ENCODE peak calls at places on chromosome 16, in ten cellular contexts. M is left ventricle myocardium inferior, Z is SK-N-SH, S is PC-3, J is fibroblast of lung, V is left lung, I is lower lobe of right lung, R is heart left ventricle, W is brain microvascular endothelial cell, D is adrenal gland. E is an unnamed sample. For H3K27me3, the result is how much of the 10 kb centered on the place peaks cover.

GRCh38 chr16:977096-977701 is 4.4 kb upstream of the SOX8 start:
- DNase-seq in M (no peak), Z (peak), S (no peak), J (no peak), V (peak), I (no peak), R (no peak), W (no peak), D (peak), E (no peak)

GRCh38 chr16:87178177-87178863 is 138.9 kb downstream of the C16orf95 start:
- DNase-seq in M (no peak), Z (peak), S (no peak), J (no peak), V (no peak), I (no peak), R (no peak), W (no peak), D (peak), E (no peak)

GRCh38 chr16:87924937-87925670 is 11.2 kb downstream of the CA5A start:
- DNase-seq in M (peak), Z (no peak), S (peak), J (no peak), V (peak), I (no peak), R (no peak), W (no peak), D (no peak), E (peak)

GRCh38 chr16:85566502-85567100 is 46.5 kb upstream of the GSE1 start:
- DNase-seq in M (no peak), Z (no peak), S (no peak), J (no peak), V (peak), I (no peak), R (no peak), W (no peak), D (no peak), E (no peak)

GRCh38 chr16:27718767-27719445 is 169.0 kb downstream of the KATNIP start:
- DNase-seq in M (no peak), Z (peak), S (no peak), J (no peak), V (no peak), I (no peak), R (no peak), W (no peak), D (no peak), E (no peak)

GRCh38 chr16:58515871-58516767 is 802 bp downstream of the SETD6 start:
- DNase-seq in M (no peak), Z (no peak), S (peak), J (no peak), V (peak), I (peak), R (no peak), W (no peak), D (no peak), E (peak)

GRCh38 chr16:1752853-1753252 is 18.5 kb downstream of the NME3 start:
- DNase-seq in M (no peak), Z (no peak), S (no peak), J (no peak), V (no peak), I (no peak), R (no peak), W (no peak), D (no peak), E (no peak)

GRCh38 chr16:71449020-71449419 is 7.2 kb upstream of the TLE7 start:
- DNase-seq in M (no peak), Z (no peak), S (no peak), J (peak), V (no peak), I (no peak), R (no peak), W (no peak), D (no peak), E (no peak)

GRCh38 chr16:86285938-86286921 is 224.1 kb upstream of the FOXF1 start:
- DNase-seq in M (no peak), Z (no peak), S (no peak), J (no peak), V (no peak), I (no peak), R (no peak), W (no peak), D (no peak), E (no peak)

GRCh38 chr16:72637306-72637705 is 410.6 kb downstream of the ZFHX3 start:
- DNase-seq in M (no peak), Z (no peak), S (peak), J (peak), V (no peak), I (no peak), R (no peak), W (peak), D (peak), E (peak)

GRCh38 chr16:2520784-2521577 is 810 bp downstream of the AMDHD2 start:
- DNase-seq in M (no peak), Z (peak), S (peak), J (no peak), V (peak), I (peak), R (no peak), W (no peak), D (peak), E (peak)

GRCh38 chr16:53219795-53220194 is 165.0 kb downstream of the CHD9 start:
- DNase-seq in M (no peak), Z (no peak), S (peak), J (peak), V (no peak), I (no peak), R (no peak), W (no peak), D (no peak), E (peak)

GRCh38 chr16:11142261-11142630 is 113.8 kb downstream of the SOCS1 start:
- DNase-seq in M (peak), Z (no peak), S (no peak), J (no peak), V (no peak), I (no peak), R (no peak), W (no peak), D (no peak), E (no peak)

GRCh38 chr16:28497861-28498599 is 3.6 kb downstream of the APOBR start:
- DNase-seq in M (no peak), Z (no peak), S (no peak), J (no peak), V (no peak), I (no peak), R (no peak), W (no peak), D (no peak), E (no peak)

GRCh38 chr16:88599825-88600538 is 29.8 kb downstream of the ZC3H18 start:
- DNase-seq in M (peak), Z (no peak), S (no peak), J (no peak), V (peak), I (peak), R (no peak), W (no peak), D (no peak), E (no peak)

GRCh38 chr16:14539156-14539555 is 90.9 kb downstream of the PARN start:
- DNase-seq in M (no peak), Z (no peak), S (no peak), J (no peak), V (no peak), I (no peak), R (no peak), W (no peak), D (no peak), E (no peak)

GRCh38 chr16:69680358-69680757 is 46.0 kb downstream of the NQO1 start:
- DNase-seq in M (no peak), Z (no peak), S (no peak), J (no peak), V (no peak), I (no peak), R (no peak), W (no peak), D (no peak), E (no peak)

GRCh38 chr16:16021020-16021419 is 71.6 kb downstream of the ABCC1 start:
- DNase-seq in M (no peak), Z (no peak), S (no peak), J (no peak), V (no peak), I (no peak), R (no peak), W (no peak), D (no peak), E (no peak)

GRCh38 chr16:81745704-81746558 is 33.2 kb upstream of the PLCG2 start:
- DNase-seq in M (peak), Z (peak), S (no peak), J (peak), V (peak), I (peak), R (peak), W (peak), D (peak), E (peak)

GRCh38 chr16:51409001-51409675 is 258.1 kb upstream of the SALL1 start:
- DNase-seq in M (no peak), Z (no peak), S (no peak), J (peak), V (no peak), I (no peak), R (no peak), W (peak), D (no peak), E (peak)

GRCh38 chr16:67286441-67287235 is 7.3 kb downstream of the PLEKHG4 start:
- DNase-seq in M (no peak), Z (no peak), S (no peak), J (no peak), V (no peak), I (no peak), R (no peak), W (no peak), D (peak), E (no peak)

GRCh38 chr16:67294927-67295326 is 15.6 kb downstream of the PLEKHG4 start:
- DNase-seq in M (no peak), Z (no peak), S (no peak), J (peak), V (no peak), I (no peak), R (no peak), W (no peak), D (no peak), E (no peak)

GRCh38 chr16:67294171-67294757 is 14.9 kb downstream of the PLEKHG4 start:
- DNase-seq in M (no peak), Z (no peak), S (no peak), J (no peak), V (no peak), I (peak), R (no peak), W (no peak), D (no peak), E (no peak)

GRCh38 chr16:67287960-67288359 is 8.6 kb downstream of the PLEKHG4 start:
- DNase-seq in M (no peak), Z (no peak), S (no peak), J (no peak), V (no peak), I (no peak), R (no peak), W (no peak), D (no peak), E (no peak)

DNA sequence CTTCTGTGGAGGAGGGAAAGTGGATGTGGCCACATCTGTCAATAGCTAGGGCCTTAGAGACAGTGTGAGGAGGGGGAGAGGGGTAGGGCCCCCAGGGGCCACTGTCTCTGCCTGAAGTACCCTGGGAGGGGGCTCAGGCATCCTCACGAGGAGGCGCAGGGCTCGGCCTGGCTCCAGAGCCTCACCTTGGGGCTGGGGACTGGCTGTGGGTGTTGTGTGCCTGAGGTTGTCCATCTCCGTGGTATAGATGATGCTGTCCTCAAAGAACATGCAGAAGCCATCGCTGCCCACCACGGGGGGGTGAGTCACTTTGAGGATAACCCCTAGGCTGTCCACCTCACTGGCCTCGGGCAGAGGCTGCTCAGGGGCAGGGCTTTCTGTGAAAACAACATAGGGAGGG is 12.1 kb downstream of the PLEKHG4 start:
- DNase-seq in M (no peak), Z (no peak), S (no peak), J (no peak), V (no peak), I (no peak), R (no peak), W (no peak), D (no peak), E (no peak)
- H3K27me3 ChIP-seq in M (under half), Z (under half), S (under half), J (under half), V (under half), I (under half), R (under half), W (under half), D (under half), E (under half)

GRCh38 chr16:77812856-77813523 is 24.6 kb downstream of the VAT1L start:
- DNase-seq in M (no peak), Z (no peak), S (no peak), J (peak), V (no peak), I (no peak), R (no peak), W (no peak), D (no peak), E (no peak)
- H3K27me3 ChIP-seq in M (under half), Z (under half), S (under half), J (under half), V (under half), I (under half), R (under half), W (under half), D (under half), E (under half)

GRCh38 chr16:3751878-3752277 is 34.6 kb upstream of the TRAP1 start:
- DNase-seq in M (no peak), Z (no peak), S (no peak), J (no peak), V (no peak), I (no peak), R (no peak), W (no peak), D (no peak), E (no peak)
- H3K27me3 ChIP-seq in M (under half), Z (under half), S (under half), J (under half), V (under half), I (under half), R (under half), W (under half), D (under half), E (under half)

GRCh38 chr16:54929090-54930033 is 1.3 kb upstream of the IRX5 start:
- DNase-seq in M (peak), Z (peak), S (peak), J (peak), V (peak), I (peak), R (peak), W (peak), D (peak), E (peak)

GRCh38 chr16:54928016-54928356 is 2.7 kb upstream of the IRX5 start:
- DNase-seq in M (no peak), Z (no peak), S (no peak), J (no peak), V (no peak), I (no peak), R (no peak), W (no peak), D (no peak), E (no peak)

GRCh38 chr16:54930034-54930938 is at the start of gene IRX5:
- DNase-seq in M (peak), Z (peak), S (peak), J (peak), V (peak), I (peak), R (peak), W (peak), D (peak), E (peak)

GRCh38 chr16:54927125-54928015 is 3.3 kb upstream of the IRX5 start:
- DNase-seq in M (no peak), Z (no peak), S (no peak), J (no peak), V (no peak), I (no peak), R (no peak), W (no peak), D (no peak), E (no peak)

DNA sequence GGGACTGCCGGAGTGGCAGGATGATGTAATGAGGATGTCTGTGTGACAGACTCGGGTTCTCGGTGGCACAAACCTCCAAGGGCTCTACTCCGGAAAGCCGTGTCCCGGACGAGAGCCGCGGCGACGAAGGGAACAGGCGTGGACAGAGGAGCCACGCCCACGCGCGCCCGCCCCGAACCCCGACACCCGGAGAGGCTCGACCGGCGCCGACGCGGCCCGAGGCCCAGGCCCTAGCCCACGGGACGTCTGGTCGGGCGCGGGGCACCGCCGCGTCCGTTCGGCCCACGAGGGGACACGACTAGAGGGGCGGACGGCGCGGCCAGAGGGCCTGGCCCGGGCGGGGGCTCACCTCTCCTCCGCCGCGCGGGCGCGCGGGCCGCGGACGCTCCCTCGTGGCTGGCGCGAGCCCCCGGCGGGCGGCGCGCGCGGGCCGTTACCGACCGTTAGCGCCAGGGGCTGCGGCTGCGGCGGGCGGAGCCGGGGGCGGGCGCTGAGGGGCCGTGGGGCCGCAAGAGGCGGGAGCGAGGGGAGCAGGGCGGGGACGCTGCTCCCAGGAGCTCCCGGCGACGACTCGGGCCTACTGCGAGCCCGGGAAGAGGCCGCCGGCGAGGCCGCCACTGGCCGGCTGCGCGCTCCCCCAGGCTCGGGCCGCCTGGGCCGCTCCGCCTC is 2.1 kb upstream of the IRX5 start:
- DNase-seq in M (peak), Z (peak), S (no peak), J (no peak), V (peak), I (peak), R (peak), W (no peak), D (peak), E (no peak)
- H3K27me3 ChIP-seq in M (under half), Z (under half), S (half or more), J (under half), V (half or more), I (half or more), R (under half), W (under half), D (half or more), E (under half)

DNA sequence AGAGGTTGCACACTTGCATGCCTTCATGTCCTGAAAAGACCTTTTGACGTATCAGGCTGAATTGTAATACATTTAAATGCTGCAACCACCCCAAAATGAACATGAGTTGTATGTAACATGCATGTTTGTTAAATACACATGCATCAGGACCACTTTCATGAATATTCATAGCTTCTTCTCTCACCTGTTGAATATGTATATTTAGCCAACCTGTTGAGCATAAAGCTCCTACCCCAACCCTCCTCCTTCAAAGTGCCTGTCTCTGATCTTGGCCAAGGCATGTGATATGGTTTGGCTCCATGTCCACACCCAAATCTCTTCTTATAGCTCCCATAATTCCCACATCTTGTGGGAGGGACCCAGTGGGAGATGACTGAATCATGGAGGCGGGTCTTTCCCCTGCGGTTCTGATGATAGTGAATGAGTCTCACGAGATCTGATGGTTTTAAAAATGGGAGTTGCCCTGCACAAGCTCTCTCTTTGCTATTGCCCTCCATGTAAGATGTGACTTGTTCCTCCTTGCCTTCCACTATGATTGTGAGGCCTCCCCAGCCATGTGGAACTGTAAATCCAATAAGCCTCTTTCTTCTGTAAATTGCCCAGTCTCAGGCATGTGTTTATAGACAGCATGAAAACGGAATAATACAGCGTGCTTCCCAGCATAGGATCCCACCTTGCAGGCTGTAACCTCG is 3.8 kb upstream of the CRYM start:
- DNase-seq in M (no peak), Z (no peak), S (no peak), J (no peak), V (no peak), I (no peak), R (no peak), W (no peak), D (no peak), E (no peak)
- H3K27me3 ChIP-seq in M (half or more), Z (under half), S (under half), J (under half), V (half or more), I (under half), R (under half), W (under half), D (under half), E (under half)

GRCh38 chr16:10045947-10046346 is 136.3 kb downstream of the GRIN2A start:
- DNase-seq in M (no peak), Z (no peak), S (no peak), J (no peak), V (no peak), I (no peak), R (no peak), W (no peak), D (no peak), E (no peak)
- H3K27me3 ChIP-seq in M (under half), Z (under half), S (under half), J (under half), V (under half), I (under half), R (under half), W (under half), D (under half), E (under half)

E was measured in bronchial epithelial cell.